ENCODE peak calls at places on chromosome 1, in five cellular contexts. Y, K, U, S and B are unnamed samples.

GRCh38 chr1:162590101-162590500 is 28.6 kb downstream of the UAP1 start:
- DNase-seq in S (no peak), U (no peak), K (no peak), Y (no peak), B (no peak)

GRCh38 chr1:90944006-90944405 is 77.8 kb downstream of the ZNF644 start:
- DNase-seq in K (no peak), S (no peak), U (no peak), Y (no peak), B (no peak)

GRCh38 chr1:153293480-153293775 is 19.3 kb downstream of the PGLYRP3 start:
- DNase-seq in S (no peak), K (no peak), U (no peak), Y (no peak), B (no peak)

GRCh38 chr1:229887043-229887822 is 179.8 kb upstream of the GALNT2 start:
- DNase-seq in K (no peak), S (no peak), U (no peak), Y (peak), B (no peak)

GRCh38 chr1:25477448-25478034 is 46.8 kb downstream of the MACO1 start:
- DNase-seq in K (no peak), U (no peak), Y (peak), S (no peak), B (no peak)

GRCh38 chr1:235102993-235103411 is 25.6 kb downstream of the TOMM20 start:
- DNase-seq in U (no peak), Y (no peak), S (no peak), K (no peak), B (no peak)

GRCh38 chr1:71979947-71980346 is 302.4 kb downstream of the NEGR1 start:
- DNase-seq in K (no peak), U (no peak), S (no peak), Y (no peak), B (no peak)

GRCh38 chr1:201702936-201703335 is 126.0 kb upstream of the IPO9 start:
- DNase-seq in U (no peak), Y (peak), K (no peak), S (no peak), B (no peak)

GRCh38 chr1:166164995-166165660 is 1.7 kb downstream of the FAM78B start:
- DNase-seq in U (no peak), K (peak), Y (peak), S (no peak), B (no peak)

GRCh38 chr1:155598842-155599331 is 11.1 kb upstream of the MSTO1 start:
- DNase-seq in K (no peak), Y (peak), S (no peak), U (no peak), B (no peak)

GRCh38 chr1:58874757-58875755 is 91.2 kb upstream of the JUN start:
- DNase-seq in K (no peak), Y (peak), S (no peak), U (no peak), B (no peak)

GRCh38 chr1:229341811-229342304 is 989 bp downstream of the CCSAP start:
- DNase-seq in U (no peak), Y (no peak), K (no peak), S (no peak), B (no peak)

GRCh38 chr1:189616893-189617292 is 860.8 kb downstream of the BRINP3 start:
- DNase-seq in U (no peak), S (no peak), K (no peak), Y (peak), B (no peak)

GRCh38 chr1:196980859-196981258 is 3.5 kb downstream of the CFHR5 start:
- DNase-seq in K (no peak), S (no peak), U (no peak), Y (no peak), B (no peak)

GRCh38 chr1:12436817-12437599 is 181.0 kb downstream of the DHRS3 start:
- DNase-seq in U (no peak), S (no peak), K (peak), Y (peak), B (peak)

GRCh38 chr1:192633533-192634258 is 2.3 kb upstream of the RGS13 start:
- DNase-seq in K (no peak), Y (peak), U (no peak), S (no peak), B (no peak)

GRCh38 chr1:10771789-10772188 is 24.7 kb downstream of the CASZ1 start:
- DNase-seq in Y (no peak), K (no peak), U (no peak), S (no peak), B (no peak)